ENCODE peak calls at places on chromosomes 5 and 9, in seven cellular contexts. V is GM10248; P is HT1080; I is naive thymus-derived CD8-positive, alpha-beta T cell; N is stimulated activated CD4-positive, alpha-beta T cell treated with anti-CD3 and anti-CD28 coated beads, Interleukin-2, amount 100 ng/mL, for 48 hours; S is HFFc6; U is lung microvascular endothelial cell. Y is an unnamed sample.

GRCh38 chr9:38622083-38622674 is 1.8 kb upstream of the ANKRD18A start:
- DNase-seq in V (no peak), P (no peak), I (peak; percentile 3), N (no peak), S (no peak), U (no peak), Y (peak; percentile 73)

GRCh38 chr5:19125956-19126713 is 861.9 kb downstream of the CDH18 start:
- DNase-seq in V (no peak), P (peak; percentile 69), I (no peak), N (no peak), S (no peak), U (no peak), Y (no peak)

GRCh38 chr5:21791304-21791703 is 1061.8 kb downstream of the CDH12 start:
- DNase-seq in V (no peak), P (no peak), I (no peak), N (no peak), S (no peak), U (no peak), Y (no peak)

GRCh38 chr5:172678902-172679301 is 37.8 kb downstream of the NEURL1B start:
- DNase-seq in V (no peak), P (no peak), I (no peak), N (no peak), S (no peak), U (peak; percentile 66), Y (no peak)

GRCh38 chr9:70594546-70594945 is 180.1 kb upstream of the KLF9 start:
- DNase-seq in V (no peak), P (no peak), I (no peak), N (no peak), S (peak; percentile 43), U (no peak), Y (no peak)

GRCh38 chr9:71663931-71664459 is 104.3 kb downstream of the CEMIP2 start:
- DNase-seq in V (no peak), P (peak; percentile 28), I (no peak), N (no peak), S (no peak), U (no peak), Y (no peak)

GRCh38 chr5:159174511-159175168 is 34.7 kb downstream of the RNF145 start:
- DNase-seq in V (no peak), P (no peak), I (no peak), N (no peak), S (no peak), U (peak; percentile 74), Y (no peak)

GRCh38 chr9:110622368-110622767 is 42.8 kb upstream of the SVEP1 start:
- DNase-seq in V (no peak), P (no peak), I (no peak), N (no peak), S (no peak), U (no peak), Y (no peak)

GRCh38 chr9:134325813-134326753 is at the start of gene RXRA:
- DNase-seq in V (peak; percentile 76), P (peak; percentile 34), I (peak; percentile 73), N (peak; percentile 27), S (peak; percentile 77), U (peak; percentile 89), Y (no peak)

GRCh38 chr5:92378961-92379611 is 996.0 kb upstream of the ARRDC3 start:
- DNase-seq in V (no peak), P (peak; percentile 79), I (no peak), N (no peak), S (no peak), U (peak; percentile 2), Y (no peak)

GRCh38 chr9:122777052-122777451 is 11.7 kb upstream of the OR5C1 start:
- DNase-seq in V (no peak), P (no peak), I (no peak), N (no peak), S (no peak), U (no peak), Y (no peak)

GRCh38 chr5:84430863-84431663 is 46.4 kb upstream of the EDIL3 start:
- DNase-seq in V (no peak), P (no peak), I (no peak), N (no peak), S (no peak), U (no peak), Y (no peak)

GRCh38 chr5:137155621-137156020 is 343.5 kb downstream of the SPOCK1 start:
- DNase-seq in V (no peak), P (no peak), I (no peak), N (no peak), S (no peak), U (no peak), Y (no peak)

GRCh38 chr9:114798793-114799427 is 6.9 kb downstream of the TNFSF15 start:
- DNase-seq in V (no peak), P (no peak), I (no peak), N (no peak), S (no peak), U (no peak), Y (no peak)

GRCh38 chr9:85040806-85041575 is 371.5 kb downstream of the NTRK2 start:
- DNase-seq in V (no peak), P (no peak), I (no peak), N (no peak), S (no peak), U (no peak), Y (no peak)

GRCh38 chr5:119398713-119399492 is 43.1 kb downstream of the TNFAIP8 start:
- DNase-seq in V (no peak), P (no peak), I (no peak), N (no peak), S (peak; percentile 29), U (peak; percentile 9), Y (no peak)

GRCh38 chr9:13529321-13530104 is 250.0 kb upstream of the MPDZ start:
- DNase-seq in V (no peak), P (peak; percentile 21), I (no peak), N (no peak), S (no peak), U (no peak), Y (no peak)

GRCh38 chr5:68465133-68465532 is 249.6 kb downstream of the PIK3R1 start:
- DNase-seq in V (no peak), P (no peak), I (no peak), N (peak; percentile 21), S (no peak), U (no peak), Y (no peak)

GRCh38 chr9:27395484-27395921 is 98.6 kb upstream of the EQTN start:
- DNase-seq in V (no peak), P (no peak), I (no peak), N (no peak), S (no peak), U (no peak), Y (no peak)

GRCh38 chr9:2934883-2935282 is 91.0 kb upstream of the PUM3 start:
- DNase-seq in V (no peak), P (no peak), I (no peak), N (no peak), S (no peak), U (no peak), Y (no peak)

GRCh38 chr9:13568446-13568845 is 289.0 kb upstream of the MPDZ start:
- DNase-seq in V (no peak), P (no peak), I (no peak), N (no peak), S (no peak), U (peak; percentile 78), Y (no peak)

GRCh38 chr9:101791938-101792337 is 53.5 kb upstream of the GRIN3A start:
- DNase-seq in V (no peak), P (peak; percentile 57), I (no peak), N (no peak), S (no peak), U (peak; percentile 36), Y (peak; percentile 77)

GRCh38 chr5:145521066-145521465 is 314.1 kb downstream of the PRELID2 start:
- DNase-seq in V (no peak), P (no peak), I (no peak), N (no peak), S (no peak), U (no peak), Y (no peak)

GRCh38 chr9:98457696-98458370 is 202.4 kb upstream of the TBC1D2 start:
- DNase-seq in V (no peak), P (no peak), I (no peak), N (no peak), S (no peak), U (no peak), Y (no peak)

GRCh38 chr5:78504726-78505431 is 143.7 kb downstream of the LHFPL2 start:
- DNase-seq in V (no peak), P (peak; percentile 96), I (no peak), N (no peak), S (peak; percentile 99), U (peak; percentile 100), Y (no peak)

GRCh38 chr9:134554011-134554749 is 87.4 kb upstream of the COL5A1 start:
- DNase-seq in V (no peak), P (no peak), I (no peak), N (no peak), S (no peak), U (no peak), Y (no peak)

GRCh38 chr5:150394912-150395689 is 17.6 kb downstream of the CD74 start:
- DNase-seq in V (no peak), P (no peak), I (no peak), N (no peak), S (no peak), U (no peak), Y (no peak)

Y was measured in H1.